ENCODE peak calls at places on chromosomes 6 and 20, in five cellular contexts. Q, G, R, Z and J are unnamed samples.

GRCh38 chr6:131231886-131232285 is 96.6 kb downstream of the AKAP7 start:
- DNase-seq in Q (no peak), G (no peak), R (no peak), Z (no peak), J (no peak)

GRCh38 chr6:137589067-137589848 is 95.1 kb upstream of the OLIG3 start:
- DNase-seq in Q (no peak), G (peak), R (no peak), Z (peak), J (peak)

GRCh38 chr6:101716810-101717209 is 323.3 kb downstream of the GRIK2 start:
- DNase-seq in Q (no peak), G (no peak), R (no peak), Z (no peak), J (no peak)

GRCh38 chr6:127518212-127518709 is 874 bp downstream of the MTCL3 start:
- DNase-seq in Q (no peak), G (no peak), R (no peak), Z (no peak), J (no peak)

GRCh38 chr20:49814057-49814675 is 1.5 kb downstream of the SLC9A8 start:
- DNase-seq in Q (no peak), G (no peak), R (no peak), Z (no peak), J (peak)

GRCh38 chr6:157270916-157271315 is 52.4 kb downstream of the TMEM242 start:
- DNase-seq in Q (no peak), G (no peak), R (no peak), Z (no peak), J (no peak)

GRCh38 chr6:109117346-109118035 is 22.2 kb downstream of the CEP57L1 start:
- DNase-seq in Q (no peak), G (no peak), R (peak), Z (no peak), J (peak)

GRCh38 chr6:54135665-54136370 is 24.6 kb downstream of the MLIP start:
- DNase-seq in Q (no peak), G (peak), R (no peak), Z (peak), J (peak)

GRCh38 chr6:104940881-104941693 is 15.8 kb upstream of the LIN28B start:
- DNase-seq in Q (peak), G (peak), R (no peak), Z (peak), J (peak)

GRCh38 chr6:52389626-52390360 is 27.8 kb downstream of the PAQR8 start:
- DNase-seq in Q (peak), G (peak), R (peak), Z (peak), J (peak)

GRCh38 chr20:63502671-63503172 is 3.8 kb upstream of the EEF1A2 start:
- DNase-seq in Q (no peak), G (no peak), R (no peak), Z (no peak), J (no peak)

GRCh38 chr6:74671558-74672025 is 534.3 kb downstream of the COL12A1 start:
- DNase-seq in Q (no peak), G (peak), R (no peak), Z (peak), J (peak)

GRCh38 chr6:33075568-33076405 is at the start of gene HLA-DPB1:
- DNase-seq in Q (no peak), G (peak), R (no peak), Z (peak), J (peak)

GRCh38 chr6:2204272-2204671 is 41.1 kb downstream of the GMDS start:
- DNase-seq in Q (no peak), G (no peak), R (no peak), Z (no peak), J (no peak)

GRCh38 chr6:34015576-34015975 is 130.3 kb downstream of the GRM4 start:
- DNase-seq in Q (no peak), G (no peak), R (no peak), Z (no peak), J (no peak)

GRCh38 chr20:49406666-49407065 is 75.8 kb downstream of the KCNB1 start:
- DNase-seq in Q (no peak), G (no peak), R (no peak), Z (no peak), J (no peak)

GRCh38 chr6:158278015-158278414 is 34.2 kb upstream of the TULP4 start:
- DNase-seq in Q (no peak), G (no peak), R (no peak), Z (no peak), J (no peak)

GRCh38 chr6:137361701-137362100 is 132.5 kb downstream of the OLIG3 start:
- DNase-seq in Q (no peak), G (no peak), R (no peak), Z (no peak), J (no peak)

GRCh38 chr6:31922942-31923341 is 4.6 kb upstream of the C2 start:
- DNase-seq in Q (no peak), G (no peak), R (no peak), Z (peak), J (no peak)

GRCh38 chr6:27863962-27864905 is 48.0 kb downstream of the OR2B2 start:
- DNase-seq in Q (peak), G (peak), R (peak), Z (peak), J (no peak)

GRCh38 chr6:23246901-23247300 is 677.5 kb downstream of the HDGFL1 start:
- DNase-seq in Q (no peak), G (no peak), R (no peak), Z (no peak), J (no peak)

GRCh38 chr6:20313960-20314530 is 87.6 kb upstream of the E2F3 start:
- DNase-seq in Q (no peak), G (no peak), R (no peak), Z (peak), J (no peak)

GRCh38 chr6:33874136-33874535 is 70.3 kb upstream of the MLN start:
- DNase-seq in Q (no peak), G (no peak), R (no peak), Z (no peak), J (no peak)

GRCh38 chr20:17083738-17084137 is 143.1 kb upstream of the PCSK2 start:
- DNase-seq in Q (no peak), G (no peak), R (no peak), Z (no peak), J (no peak)

GRCh38 chr6:98875375-98875774 is 41.0 kb downstream of the POU3F2 start:
- DNase-seq in Q (peak), G (no peak), R (no peak), Z (no peak), J (no peak)

GRCh38 chr6:34491091-34491430 is 25.2 kb downstream of the PACSIN1 start:
- DNase-seq in Q (no peak), G (peak), R (no peak), Z (peak), J (no peak)

GRCh38 chr20:49616154-49617007 is 48.4 kb upstream of the PTGIS start:
- DNase-seq in Q (no peak), G (no peak), R (no peak), Z (no peak), J (no peak)

GRCh38 chr6:89711801-89712200 is 73.3 kb upstream of the LYRM2 start:
- DNase-seq in Q (no peak), G (peak), R (no peak), Z (no peak), J (no peak)

GRCh38 chr20:59775221-59776055 is 158.0 kb downstream of the SYCP2 start:
- DNase-seq in Q (no peak), G (no peak), R (no peak), Z (no peak), J (no peak)

GRCh38 chr6:36320475-36320874 is 16.2 kb downstream of the BNIP5 start:
- DNase-seq in Q (no peak), G (no peak), R (peak), Z (no peak), J (no peak)

GRCh38 chr6:26437550-26437949 is 2.8 kb upstream of the BTN3A3 start:
- DNase-seq in Q (no peak), G (no peak), R (no peak), Z (no peak), J (no peak)

GRCh38 chr20:35978041-35978513 is 9.7 kb downstream of the CNBD2 start:
- DNase-seq in Q (no peak), G (no peak), R (no peak), Z (peak), J (no peak)

GRCh38 chr6:56637640-56638039 is 5.0 kb downstream of the DST start:
- DNase-seq in Q (no peak), G (peak), R (no peak), Z (peak), J (peak)

GRCh38 chr20:22536956-22537756 is 47.2 kb downstream of the FOXA2 start:
- DNase-seq in Q (no peak), G (no peak), R (no peak), Z (no peak), J (no peak)

GRCh38 chr6:53282741-53283140 is 66.0 kb downstream of the ELOVL5 start:
- DNase-seq in Q (no peak), G (peak), R (no peak), Z (peak), J (no peak)

GRCh38 chr6:151044465-151045441 is 179.3 kb downstream of the MTHFD1L start:
- DNase-seq in Q (peak), G (peak), R (peak), Z (peak), J (no peak)
- H3K4me3 ChIP-seq in Q (no peak), G (peak), R (no peak), Z (no peak), J (no peak)

DNA sequence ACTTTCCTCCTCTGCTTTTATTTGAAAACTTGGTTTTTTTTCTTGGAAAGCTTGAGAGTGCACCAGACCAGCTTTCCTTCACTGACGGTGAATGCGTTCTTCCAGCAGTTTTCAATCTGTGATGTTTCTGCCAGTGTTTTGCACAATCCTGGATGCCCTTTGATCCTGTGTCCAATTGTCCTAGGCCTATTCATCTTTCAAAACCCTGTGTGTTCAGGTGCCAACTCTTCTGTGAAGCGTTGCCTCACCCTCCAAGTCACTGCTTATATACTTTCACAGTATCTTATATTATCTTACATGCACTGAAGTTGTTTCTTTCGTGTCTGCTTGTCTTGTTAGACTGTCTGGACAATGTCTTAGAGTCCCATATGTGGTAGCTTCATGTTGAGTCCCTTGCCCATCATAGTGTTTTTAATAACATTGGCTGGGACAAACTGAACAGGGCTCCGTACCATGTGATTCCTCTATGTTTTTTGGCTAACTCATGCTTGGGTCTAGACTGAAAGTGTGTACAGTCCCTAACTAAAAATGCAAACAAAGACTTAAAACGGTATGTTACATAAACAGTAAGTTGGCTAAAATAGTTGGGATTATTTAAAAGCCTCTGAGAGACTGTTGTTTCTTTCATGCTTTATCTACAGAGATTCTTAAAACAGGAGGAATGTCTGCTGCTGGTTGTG is 2.0 kb downstream of the RNF217 start:
- DNase-seq in Q (peak), G (peak), R (peak), Z (peak), J (no peak)
- H3K4me3 ChIP-seq in Q (no peak), G (peak), R (no peak), Z (peak), J (peak)

GRCh38 chr6:125832396-125832795 is 41.6 kb downstream of the NCOA7 start:
- DNase-seq in Q (no peak), G (no peak), R (no peak), Z (no peak), J (no peak)
- H3K4me3 ChIP-seq in Q (no peak), G (no peak), R (no peak), Z (no peak), J (no peak)

GRCh38 chr6:134352786-134353480 is 35.0 kb upstream of the SGK1 start:
- DNase-seq in Q (no peak), G (peak), R (no peak), Z (peak), J (peak)

GRCh38 chr6:134345780-134346179 is 27.9 kb upstream of the SGK1 start:
- DNase-seq in Q (no peak), G (no peak), R (no peak), Z (no peak), J (no peak)

GRCh38 chr6:134347141-134347540 is 29.2 kb upstream of the SGK1 start:
- DNase-seq in Q (no peak), G (no peak), R (no peak), Z (no peak), J (no peak)

GRCh38 chr6:134351615-134352474 is 33.9 kb upstream of the SGK1 start:
- DNase-seq in Q (no peak), G (peak), R (no peak), Z (peak), J (no peak)

GRCh38 chr6:134347916-134348805 is 30.2 kb upstream of the SGK1 start:
- DNase-seq in Q (no peak), G (peak), R (no peak), Z (peak), J (peak)
- H3K4me3 ChIP-seq in Q (no peak), G (no peak), R (no peak), Z (no peak), J (no peak)

GRCh38 chr6:129073651-129074419 is 190.9 kb downstream of the LAMA2 start:
- DNase-seq in Q (no peak), G (peak), R (no peak), Z (peak), J (no peak)
- H3K4me3 ChIP-seq in Q (no peak), G (no peak), R (no peak), Z (no peak), J (no peak)

DNA sequence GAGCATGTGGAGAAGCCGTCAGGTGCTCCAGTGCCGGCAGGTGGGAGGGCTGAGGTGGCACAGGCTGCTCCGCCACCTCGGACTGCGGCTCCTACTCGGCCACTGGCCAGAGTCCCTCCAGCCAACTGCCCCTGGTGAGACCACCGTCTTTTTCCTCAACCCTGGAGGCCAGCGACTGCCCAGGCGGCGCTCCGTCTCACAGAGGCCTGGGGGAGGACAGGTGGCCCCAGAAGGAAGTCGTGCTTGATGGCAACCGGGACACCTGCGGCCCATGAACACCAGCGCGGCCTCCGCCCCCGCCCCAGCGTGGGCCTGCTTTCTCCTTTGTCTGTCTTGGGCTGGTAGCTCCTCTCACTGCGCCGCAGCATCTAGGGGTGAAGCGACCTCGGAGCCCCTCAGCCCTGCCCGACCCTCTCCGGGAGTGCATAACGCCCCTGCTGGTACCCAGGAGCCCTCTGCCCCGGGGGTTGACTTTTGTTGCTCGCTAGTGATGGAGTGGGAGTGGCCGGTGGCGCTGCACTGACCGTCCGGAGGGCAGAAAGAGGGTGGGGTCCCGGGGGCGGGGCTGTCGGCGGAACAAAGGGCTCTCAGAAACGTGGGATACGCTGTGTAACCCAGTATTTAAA is 706 bp upstream of the TUBB2B start:
- DNase-seq in Q (no peak), G (no peak), R (no peak), Z (no peak), J (no peak)
- H3K4me3 ChIP-seq in Q (no peak), G (peak), R (no peak), Z (no peak), J (no peak)

DNA sequence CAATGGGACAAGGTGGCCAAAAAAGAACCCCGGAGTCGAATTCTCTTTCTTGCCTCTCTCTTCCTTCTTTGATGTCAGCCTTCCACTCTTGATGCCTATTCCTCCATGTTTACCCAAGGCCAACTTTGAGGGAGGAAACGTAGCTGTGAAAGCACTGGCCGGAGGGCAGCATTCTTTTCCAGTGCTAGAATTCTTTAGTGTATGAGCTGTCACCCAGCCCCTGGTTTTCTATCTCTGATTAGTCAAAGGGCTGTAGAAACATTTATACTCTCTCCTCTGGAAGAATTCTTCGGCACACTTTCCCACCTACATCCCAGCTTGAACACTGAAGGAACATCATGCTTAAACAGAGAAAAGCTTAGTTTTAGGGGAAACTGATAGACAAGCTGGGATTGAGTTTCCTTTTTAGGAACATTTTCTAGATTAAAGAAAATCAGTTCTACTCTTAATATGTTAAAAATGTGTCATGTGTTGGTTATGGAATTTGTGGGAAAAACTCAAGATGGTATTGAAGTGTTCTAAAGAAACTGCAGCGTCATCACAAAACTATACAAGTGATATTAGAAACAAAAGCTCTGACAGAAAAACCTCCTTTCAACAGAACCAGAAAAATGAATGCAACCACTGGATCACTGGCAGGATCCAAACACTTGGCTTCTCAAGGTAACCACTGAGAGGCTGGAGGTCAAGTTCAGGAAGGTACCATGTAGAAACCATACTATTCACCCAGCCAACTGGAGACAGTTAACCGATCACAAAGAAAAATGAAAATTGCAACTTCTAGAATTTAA is 20.7 kb upstream of the UTRN start:
- DNase-seq in Q (peak), G (peak), R (no peak), Z (peak), J (peak)
- H3K4me3 ChIP-seq in Q (no peak), G (no peak), R (no peak), Z (no peak), J (peak)

GRCh38 chr6:15239606-15240364 is 6.1 kb upstream of the JARID2 start:
- DNase-seq in Q (no peak), G (no peak), R (no peak), Z (no peak), J (no peak)
- H3K4me3 ChIP-seq in Q (no peak), G (no peak), R (no peak), Z (no peak), J (no peak)